ENCODE peak calls at places on chromosomes 3 and 15, in eight cellular contexts. Q is PC-3, V is fibroblast of lung, I is GM12864, H is T-helper 17 cell, Z is left cardiac atrium, L is AG04449, X is Caco-2. O is an unnamed sample.

GRCh38 chr3:47228088-47228487 is 54.5 kb downstream of the KIF9 start:
- DNase-seq in L (no peak), V (no peak), X (no peak), H (no peak), Z (no peak), I (peak), Q (no peak), O (no peak)

GRCh38 chr3:62888180-62888579 is 13.0 kb upstream of the CADPS start:
- DNase-seq in Z (no peak), V (no peak), X (no peak), L (no peak), Q (no peak), H (no peak), I (no peak), O (no peak)

GRCh38 chr3:27960133-27960532 is 238.0 kb upstream of the EOMES start:
- DNase-seq in V (peak), X (no peak), Z (no peak), Q (peak), L (no peak), H (no peak), I (no peak), O (peak)

GRCh38 chr15:39367591-39367990 is 213.3 kb upstream of the THBS1 start:
- DNase-seq in X (no peak), V (peak), Z (no peak), Q (no peak), H (no peak), I (no peak), L (no peak), O (no peak)

GRCh38 chr15:51030649-51031316 is 63.9 kb downstream of the TNFAIP8L3 start:
- DNase-seq in H (no peak), Q (peak), Z (no peak), L (peak), X (no peak), V (peak), I (no peak), O (no peak)

GRCh38 chr3:195015021-195015420 is 255.9 kb downstream of the XXYLT1 start:
- DNase-seq in X (no peak), V (peak), Q (no peak), H (no peak), I (no peak), Z (no peak), L (no peak), O (peak)

GRCh38 chr15:51425517-51426033 is 84.1 kb downstream of the GLDN start:
- DNase-seq in X (no peak), H (no peak), L (no peak), Q (peak), I (no peak), Z (no peak), V (no peak), O (no peak)

GRCh38 chr3:43923101-43923979 is 232.6 kb downstream of the ABHD5 start:
- DNase-seq in L (no peak), X (no peak), H (no peak), Q (no peak), I (no peak), V (no peak), Z (peak), O (no peak)

GRCh38 chr15:96851613-96852012 is 521.1 kb downstream of the NR2F2 start:
- DNase-seq in V (peak), I (no peak), X (no peak), L (no peak), H (no peak), Z (no peak), Q (peak), O (peak)

GRCh38 chr3:175266993-175267960 is 408.1 kb downstream of the NAALADL2 start:
- DNase-seq in Z (no peak), V (peak), X (no peak), H (no peak), L (no peak), Q (peak), I (no peak), O (no peak)

GRCh38 chr3:129116482-129116946 is 5.1 kb downstream of the RAB43 start:
- DNase-seq in V (no peak), Z (peak), I (no peak), H (no peak), Q (no peak), X (no peak), L (no peak), O (no peak)

GRCh38 chr3:56823421-56823926 is 21.7 kb upstream of the ARHGEF3 start:
- DNase-seq in Z (no peak), Q (no peak), V (no peak), H (no peak), I (no peak), L (no peak), X (no peak), O (no peak)

GRCh38 chr3:134699721-134700120 is 48.9 kb upstream of the KY start:
- DNase-seq in V (no peak), H (no peak), X (no peak), Z (no peak), Q (no peak), I (no peak), L (no peak), O (no peak)

GRCh38 chr15:43253431-43254403 is 13.0 kb downstream of the TGM5 start:
- DNase-seq in Q (peak), I (no peak), X (no peak), H (no peak), V (peak), L (no peak), Z (peak), O (peak)

GRCh38 chr3:52079958-52080357 is 23.6 kb upstream of the DUSP7 start:
- DNase-seq in L (no peak), H (no peak), Q (no peak), X (no peak), V (no peak), Z (no peak), I (no peak), O (no peak)

GRCh38 chr3:149592758-149593240 is 65.0 kb downstream of the WWTR1 start:
- DNase-seq in Q (no peak), V (peak), I (no peak), L (no peak), X (no peak), Z (peak), H (no peak), O (no peak)

GRCh38 chr3:166248784-166249183 is 411.6 kb upstream of the BCHE start:
- DNase-seq in H (no peak), V (no peak), X (no peak), Z (no peak), L (no peak), Q (peak), I (no peak), O (no peak)

GRCh38 chr3:35296533-35296932 is 342.8 kb upstream of the ARPP21 start:
- DNase-seq in Z (no peak), Q (no peak), I (no peak), L (no peak), V (peak), X (no peak), H (no peak), O (no peak)

GRCh38 chr15:23565395-23566069 is at the start of gene MKRN3:
- DNase-seq in L (peak), V (peak), Q (no peak), I (no peak), Z (no peak), X (peak), H (peak), O (peak)

GRCh38 chr3:180430896-180431295 is 171.1 kb upstream of the TTC14 start:
- DNase-seq in H (no peak), L (no peak), V (no peak), Z (no peak), Q (no peak), X (no peak), I (no peak), O (no peak)

GRCh38 chr3:23319913-23320312 is 116.8 kb downstream of the UBE2E2 start:
- DNase-seq in I (no peak), L (no peak), Z (no peak), V (no peak), Q (no peak), H (no peak), X (no peak), O (no peak)

GRCh38 chr15:79849789-79850188 is 47.0 kb downstream of the MTHFS start:
- DNase-seq in H (no peak), X (peak), Z (no peak), L (no peak), I (no peak), Q (peak), V (peak), O (no peak)